ENCODE peak calls at places on chromosome 1, in eight cellular contexts. N is A549, M is HCT116, E is K562, G is endothelial cell of umbilical vein, O is HepG2, Y is H1, C is GM12878. U is an unnamed sample.

GRCh38 chr1:5983361-5984103 is 8.7 kb downstream of the NPHP4 start:
- DNase-seq in O (no peak), N (no peak), Y (no peak), M (no peak), C (no peak), G (no peak), E (peak), U (no peak)

GRCh38 chr1:242447682-242448081 is 76.8 kb downstream of the PLD5 start:
- DNase-seq in Y (no peak), G (no peak), C (no peak), M (no peak), O (no peak), N (no peak), E (no peak), U (no peak)

GRCh38 chr1:109792056-109792831 is 28.5 kb upstream of the EPS8L3 start:
- DNase-seq in N (peak), Y (peak), E (peak), C (no peak), G (peak), O (peak), M (no peak), U (peak)

GRCh38 chr1:178819123-178819522 is 51.8 kb downstream of the ANGPTL1 start:
- DNase-seq in C (no peak), E (no peak), G (no peak), Y (no peak), O (peak), M (no peak), N (no peak), U (no peak)

GRCh38 chr1:212607924-212608208 is 695 bp upstream of the ATF3 start:
- DNase-seq in C (no peak), Y (no peak), E (no peak), O (no peak), M (no peak), G (no peak), N (no peak), U (no peak)

GRCh38 chr1:237794071-237794470 is 96.7 kb downstream of the ZP4 start:
- DNase-seq in C (no peak), G (no peak), M (no peak), O (no peak), E (no peak), N (peak), Y (no peak), U (no peak)

GRCh38 chr1:210407207-210407886 is 78.6 kb downstream of the HHAT start:
- DNase-seq in O (peak), Y (peak), C (no peak), E (peak), N (peak), M (peak), G (peak), U (peak)

GRCh38 chr1:21651214-21652042 is 17.7 kb downstream of the RAP1GAP start:
- DNase-seq in N (no peak), O (no peak), M (no peak), C (no peak), G (no peak), Y (no peak), E (peak), U (peak)

GRCh38 chr1:79815115-79815514 is 808.6 kb upstream of the ADGRL4 start:
- DNase-seq in C (no peak), O (no peak), E (no peak), G (no peak), N (no peak), M (no peak), Y (no peak), U (no peak)

GRCh38 chr1:219885680-219886079 is 42.7 kb downstream of the SLC30A10 start:
- DNase-seq in O (no peak), E (no peak), G (no peak), Y (no peak), C (no peak), N (no peak), M (no peak), U (no peak)

GRCh38 chr1:43763497-43763973 is 56.2 kb downstream of the ST3GAL3 start:
- DNase-seq in M (peak), C (peak), G (peak), N (peak), O (peak), E (peak), Y (peak), U (peak)

GRCh38 chr1:16614361-16615252 is 1.2 kb upstream of the NBPF1 start:
- DNase-seq in C (no peak), M (no peak), Y (peak), N (no peak), O (no peak), E (peak), G (no peak), U (no peak)

GRCh38 chr1:75126611-75127101 is 7.5 kb upstream of the LHX8 start:
- DNase-seq in E (no peak), O (no peak), Y (no peak), M (no peak), G (no peak), C (no peak), N (no peak), U (no peak)

GRCh38 chr1:181255270-181255929 is 166.9 kb downstream of the IER5 start:
- DNase-seq in E (no peak), Y (no peak), O (no peak), N (peak), C (no peak), M (no peak), G (peak), U (no peak)

GRCh38 chr1:83593073-83593472 is 405.9 kb downstream of the TTLL7 start:
- DNase-seq in G (no peak), O (no peak), M (no peak), C (no peak), Y (no peak), N (no peak), E (no peak), U (no peak)

GRCh38 chr1:205048382-205048781 is 5.4 kb downstream of the CNTN2 start:
- DNase-seq in Y (no peak), O (no peak), N (no peak), G (no peak), M (no peak), E (no peak), C (no peak), U (no peak)

GRCh38 chr1:208007938-208008342 is 97.0 kb upstream of the CD34 start:
- DNase-seq in E (no peak), O (no peak), C (no peak), N (no peak), G (peak), M (no peak), Y (no peak), U (no peak)

GRCh38 chr1:212070720-212071302 is 35.3 kb downstream of the DTL start:
- DNase-seq in O (peak), N (peak), Y (no peak), M (peak), G (peak), C (no peak), E (peak), U (peak)

GRCh38 chr1:31694069-31694909 is 9.5 kb downstream of the COL16A1 start:
- DNase-seq in M (no peak), G (no peak), O (no peak), E (no peak), Y (no peak), N (no peak), C (no peak), U (no peak)

GRCh38 chr1:31696246-31696645 is 7.6 kb downstream of the COL16A1 start:
- DNase-seq in E (no peak), C (no peak), O (no peak), Y (no peak), M (no peak), G (no peak), N (no peak), U (no peak)

GRCh38 chr1:31695327-31695726 is 8.5 kb downstream of the COL16A1 start:
- DNase-seq in E (no peak), O (no peak), C (no peak), G (no peak), Y (no peak), M (no peak), N (no peak), U (no peak)

GRCh38 chr1:31697369-31697984 is 6.3 kb downstream of the COL16A1 start:
- DNase-seq in Y (no peak), G (no peak), E (peak), O (no peak), N (no peak), M (no peak), C (no peak), U (no peak)

DNA sequence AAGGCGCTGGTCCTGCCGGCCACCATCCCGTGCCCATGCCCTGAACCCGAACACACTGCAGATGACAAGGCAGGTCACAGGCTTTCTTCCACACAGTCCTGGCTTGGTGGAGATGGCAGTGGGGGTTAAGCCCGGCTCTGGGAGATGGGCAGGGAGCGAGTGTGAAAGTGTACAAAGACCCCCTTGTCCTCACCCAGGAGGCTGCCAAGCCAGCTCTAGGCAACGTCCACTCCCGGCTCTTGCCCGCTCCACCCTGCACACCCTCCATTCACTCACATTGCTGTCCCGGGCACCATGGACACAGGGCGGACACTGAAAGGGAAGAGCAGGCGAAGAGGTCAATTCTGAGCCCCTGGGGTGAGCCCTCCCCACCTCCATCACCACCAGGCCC is 8.9 kb downstream of the COL16A1 start:
- DNase-seq in Y (no peak), C (no peak), O (no peak), N (no peak), G (no peak), E (no peak), M (no peak), U (no peak)
- H3K4me3 ChIP-seq in Y (no peak), C (no peak), O (no peak), N (no peak), G (no peak), E (no peak), M (no peak), U (no peak)

GRCh38 chr1:55472115-55472514 is 257.0 kb upstream of the USP24 start:
- DNase-seq in O (no peak), Y (no peak), C (no peak), N (no peak), G (no peak), E (no peak), M (no peak), U (no peak)

GRCh38 chr1:55468438-55468837 is 253.3 kb upstream of the USP24 start:
- DNase-seq in E (peak), M (no peak), G (no peak), N (no peak), O (no peak), Y (no peak), C (no peak), U (no peak)

GRCh38 chr1:55476445-55477015 is 261.4 kb upstream of the USP24 start:
- DNase-seq in C (no peak), G (no peak), N (no peak), E (no peak), Y (no peak), M (no peak), O (no peak), U (no peak)

GRCh38 chr1:55474168-55474786 is 259.1 kb upstream of the USP24 start:
- DNase-seq in C (no peak), N (peak), M (no peak), E (peak), G (peak), Y (no peak), O (no peak), U (peak)

DNA sequence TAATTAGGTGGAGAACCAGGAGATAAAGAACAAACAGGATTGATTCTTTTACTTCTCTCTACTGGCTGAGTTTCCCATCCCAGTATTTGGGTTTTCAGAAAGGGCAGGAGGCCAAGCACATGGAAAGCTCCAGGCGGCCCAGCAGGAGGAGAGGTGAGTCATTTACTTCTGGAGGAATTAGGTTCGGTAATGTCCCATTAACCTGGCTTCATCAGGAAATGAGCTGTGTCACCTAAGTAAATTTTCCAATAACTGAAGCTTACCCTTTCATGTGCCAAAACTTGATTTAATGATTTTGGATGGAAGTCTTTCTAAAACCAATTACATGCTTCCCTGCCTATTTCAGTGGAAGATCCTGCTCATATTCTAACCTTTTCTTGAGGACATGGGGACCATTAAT is 257.6 kb upstream of the USP24 start:
- DNase-seq in E (peak), M (peak), O (no peak), C (no peak), N (peak), Y (no peak), G (peak), U (no peak)
- TF ChIP-seq MAX in E (no peak), M (peak), O (no peak), C (no peak), N (peak), Y (no peak), G (no peak), U (no peak)

GRCh38 chr1:229156819-229157218 is 114.1 kb upstream of the RAB4A start:
- DNase-seq in C (no peak), Y (no peak), N (peak), O (peak), M (peak), G (no peak), E (no peak), U (peak)
- TF ChIP-seq POLR2A in C (no peak), Y (no peak), N (no peak), O (no peak), M (no peak), G (no peak), E (no peak), U (no peak)

GRCh38 chr1:235942979-235943575 is 76.4 kb upstream of the LYST start:
- DNase-seq in C (no peak), Y (no peak), G (no peak), O (no peak), E (no peak), M (no peak), N (no peak), U (no peak)

GRCh38 chr1:235945775-235946565 is 79.3 kb upstream of the LYST start:
- DNase-seq in M (no peak), O (peak), E (no peak), G (no peak), Y (no peak), C (peak), N (no peak), U (peak)

GRCh38 chr1:235942625-235942934 is 75.9 kb upstream of the LYST start:
- DNase-seq in O (no peak), E (no peak), Y (no peak), C (no peak), G (no peak), N (no peak), M (no peak), U (no peak)

GRCh38 chr1:235941852-235942624 is 75.3 kb upstream of the LYST start:
- DNase-seq in O (peak), M (no peak), C (no peak), G (peak), Y (no peak), E (no peak), N (no peak), U (peak)

GRCh38 chr1:235943581-235944114 is 76.9 kb upstream of the LYST start:
- DNase-seq in M (no peak), C (no peak), O (no peak), Y (no peak), N (no peak), G (no peak), E (no peak), U (peak)
- H3K4me3 ChIP-seq in M (no peak), C (no peak), O (no peak), Y (no peak), N (no peak), G (no peak), E (no peak), U (peak)

GRCh38 chr1:113207019-113207418 is 134.0 kb downstream of the LRIG2 start:
- DNase-seq in G (no peak), E (peak), O (no peak), Y (no peak), M (no peak), C (no peak), N (no peak), U (no peak)
- TF ChIP-seq MAX in G (no peak), E (no peak), O (no peak), Y (no peak), M (no peak), C (no peak), N (no peak), U (no peak)

U was measured in NB4.